ENCODE peak calls at places on chromosome 20, in ten cellular contexts. O is hippocampal formation, J is Right ventricle myocardium superior, U is NCI-H1417 treated with DMSO at 0.1 percent for 48 hours, I is fibroblast of pulmonary artery, P is midbrain, X is NCI-H1048, A is amygdala, F is GM23248, B is neural crest cell. R is an unnamed sample.

GRCh38 chr20:24465730-24466129 is 3.7 kb upstream of the SYNDIG1 start:
- DNase-seq in O (peak; percentile 68), J (peak; percentile 61), U (no peak), I (peak; percentile 3), P (peak; percentile 42), X (no peak), A (peak; percentile 52), F (peak; percentile 82), B (no peak), R (no peak)

GRCh38 chr20:3696200-3696599 is 14.4 kb upstream of the ADAM33 start:
- DNase-seq in O (no peak), J (no peak), U (no peak), I (no peak), P (no peak), X (no peak), A (no peak), F (peak; percentile 9), B (no peak), R (no peak)

GRCh38 chr20:21503345-21503744 is 10.5 kb downstream of the NKX2-2 start:
- DNase-seq in O (peak; percentile 24), J (no peak), U (no peak), I (no peak), P (peak; percentile 30), X (no peak), A (no peak), F (peak; percentile 60), B (no peak), R (peak; percentile 27)

GRCh38 chr20:57342829-57343228 is 8.2 kb upstream of the RAE1 start:
- DNase-seq in O (no peak), J (no peak), U (no peak), I (peak; percentile 19), P (no peak), X (no peak), A (no peak), F (peak; percentile 78), B (no peak), R (no peak)

GRCh38 chr20:3995067-3995748 is 20.1 kb downstream of the RNF24 start:
- DNase-seq in O (no peak), J (no peak), U (no peak), I (peak; percentile 31), P (no peak), X (no peak), A (no peak), F (peak; percentile 83), B (no peak), R (no peak)

GRCh38 chr20:43985121-43985520 is 70.5 kb downstream of the TOX2 start:
- DNase-seq in O (no peak), J (no peak), U (no peak), I (no peak), P (no peak), X (no peak), A (no peak), F (no peak), B (no peak), R (no peak)

GRCh38 chr20:41045680-41046079 is 17.1 kb downstream of the TOP1 start:
- DNase-seq in O (no peak), J (no peak), U (no peak), I (no peak), P (no peak), X (no peak), A (no peak), F (no peak), B (no peak), R (no peak)

GRCh38 chr20:36854343-36855240 is 21.3 kb upstream of the TLDC2 start:
- DNase-seq in O (no peak), J (no peak), U (no peak), I (no peak), P (no peak), X (no peak), A (no peak), F (peak; percentile 65), B (no peak), R (no peak)

GRCh38 chr20:17614176-17614811 is 44.4 kb downstream of the DSTN start:
- DNase-seq in O (no peak), J (peak; percentile 89), U (no peak), I (peak; percentile 39), P (no peak), X (no peak), A (no peak), F (peak; percentile 61), B (no peak), R (no peak)

GRCh38 chr20:53828673-53829085 is 235.0 kb upstream of the ZNF217 start:
- DNase-seq in O (no peak), J (no peak), U (no peak), I (peak; percentile 95), P (no peak), X (no peak), A (no peak), F (peak; percentile 94), B (no peak), R (peak; percentile 94)

GRCh38 chr20:53517146-53517545 is 76.5 kb downstream of the ZNF217 start:
- DNase-seq in O (no peak), J (no peak), U (no peak), I (no peak), P (no peak), X (no peak), A (no peak), F (no peak), B (no peak), R (no peak)

GRCh38 chr20:62258499-62259293 is 20.4 kb downstream of the OSBPL2 start:
- DNase-seq in O (no peak), J (peak; percentile 68), U (no peak), I (peak; percentile 76), P (no peak), X (no peak), A (no peak), F (peak; percentile 95), B (no peak), R (no peak)

GRCh38 chr20:48748556-48748955 is 79.2 kb downstream of the PREX1 start:
- DNase-seq in O (no peak), J (no peak), U (no peak), I (no peak), P (no peak), X (no peak), A (no peak), F (no peak), B (no peak), R (no peak)

R was measured in HS-27A.